ENCODE peak calls at places on chromosome 13, in nine cellular contexts. C is aorta, O is dorsolateral prefrontal cortex, X is AG04450, K is tibial artery, W is PC-3, E is A549, V is cardiac muscle cell, D is adrenal gland. L is an unnamed sample.

GRCh38 chr13:27556109-27556508 is 64.2 kb downstream of the LNX2 start:
- DNase-seq in K (peak), O (no peak), E (peak), X (no peak), C (peak), W (peak), D (peak), V (peak), L (peak)

GRCh38 chr13:100443998-100444328 is 144.6 kb downstream of the GGACT start:
- DNase-seq in X (no peak), K (no peak), O (no peak), V (no peak), C (no peak), W (no peak), E (no peak), D (no peak), L (peak)

GRCh38 chr13:36965767-36966166 is 33.4 kb downstream of the ALG5 start:
- DNase-seq in E (no peak), V (peak), C (no peak), X (peak), W (peak), K (no peak), O (no peak), D (no peak), L (peak)

GRCh38 chr13:89977203-89977602 is 1370.3 kb upstream of the MIR17HG start:
- DNase-seq in X (no peak), O (no peak), E (no peak), K (no peak), D (no peak), W (no peak), C (no peak), V (no peak), L (no peak)

GRCh38 chr13:23449386-23450162 is 16.1 kb upstream of the SACS start:
- DNase-seq in D (no peak), O (no peak), W (no peak), C (no peak), E (no peak), K (no peak), V (no peak), X (no peak), L (no peak)

GRCh38 chr13:113404723-113405471 is 41.0 kb upstream of the GRTP1 start:
- DNase-seq in K (peak), E (no peak), W (no peak), X (no peak), O (peak), V (no peak), D (no peak), C (no peak), L (no peak)

GRCh38 chr13:80399340-80400163 is 58.6 kb upstream of the SPRY2 start:
- DNase-seq in X (no peak), V (no peak), E (no peak), O (no peak), K (no peak), C (no peak), D (no peak), W (peak), L (no peak)

GRCh38 chr13:101305981-101306411 is 110.3 kb downstream of the NALCN start:
- DNase-seq in D (no peak), E (no peak), K (no peak), O (no peak), X (no peak), C (no peak), W (no peak), V (no peak), L (no peak)

GRCh38 chr13:107838592-107839161 is 376.7 kb downstream of the LIG4 start:
- DNase-seq in E (no peak), D (no peak), W (no peak), V (no peak), K (no peak), O (no peak), X (no peak), C (no peak), L (no peak)

GRCh38 chr13:32941368-32941767 is 74.9 kb upstream of the KL start:
- DNase-seq in K (no peak), O (no peak), D (no peak), E (no peak), W (no peak), V (peak), X (no peak), C (no peak), L (no peak)

GRCh38 chr13:86731987-86732386 is 932.8 kb upstream of the SLITRK6 start:
- DNase-seq in C (no peak), W (no peak), K (no peak), X (no peak), O (no peak), E (no peak), V (no peak), D (no peak), L (no peak)

GRCh38 chr13:25207291-25207690 is 35.2 kb upstream of the AMER2 start:
- DNase-seq in C (no peak), D (no peak), V (no peak), X (no peak), E (no peak), W (no peak), K (no peak), O (no peak), L (no peak)

GRCh38 chr13:36385471-36385870 is 39.3 kb upstream of the SPART start:
- DNase-seq in C (no peak), K (no peak), D (no peak), W (peak), X (no peak), E (no peak), V (no peak), O (no peak), L (peak)

GRCh38 chr13:19618925-19619324 is 14.5 kb upstream of the MPHOSPH8 start:
- DNase-seq in X (no peak), W (peak), O (no peak), C (no peak), V (peak), D (no peak), K (no peak), E (peak), L (peak)

GRCh38 chr13:33150146-33150545 is 133.9 kb downstream of the KL start:
- DNase-seq in C (no peak), W (peak), V (peak), O (no peak), X (no peak), E (no peak), K (no peak), D (no peak), L (peak)

GRCh38 chr13:114211446-114211845 is 23.3 kb upstream of the CDC16 start:
- DNase-seq in V (no peak), O (no peak), K (no peak), C (no peak), D (no peak), E (no peak), X (no peak), W (no peak), L (no peak)

GRCh38 chr13:93745884-93746283 is 519.3 kb downstream of the GPC6 start:
- DNase-seq in C (no peak), D (no peak), O (no peak), E (no peak), W (no peak), X (no peak), V (peak), K (no peak), L (peak)

GRCh38 chr13:31174018-31174417 is 12.3 kb upstream of the HSPH1 start:
- DNase-seq in O (no peak), C (no peak), V (peak), E (no peak), X (peak), W (peak), D (no peak), K (no peak), L (peak)

GRCh38 chr13:98363326-98363725 is 186.3 kb upstream of the RNF113B start:
- DNase-seq in D (no peak), E (no peak), O (no peak), W (no peak), X (no peak), K (no peak), C (no peak), V (no peak), L (no peak)

GRCh38 chr13:40187324-40187795 is 479.1 kb downstream of the FOXO1 start:
- DNase-seq in D (no peak), C (no peak), X (no peak), W (no peak), E (no peak), K (no peak), O (no peak), V (no peak), L (no peak)

GRCh38 chr13:24668955-24669354 is 11.3 kb upstream of the ATP12A start:
- DNase-seq in W (peak), E (no peak), O (no peak), V (no peak), D (no peak), K (no peak), C (no peak), X (no peak), L (no peak)

GRCh38 chr13:71028884-71029283 is 838.1 kb downstream of the DACH1 start:
- DNase-seq in D (no peak), E (no peak), O (no peak), K (no peak), V (no peak), W (no peak), C (no peak), X (no peak), L (no peak)

GRCh38 chr13:46100191-46100877 is 4.5 kb downstream of the CPB2 start:
- DNase-seq in V (no peak), X (no peak), O (no peak), K (no peak), W (no peak), E (no peak), D (no peak), C (no peak), L (no peak)

GRCh38 chr13:74090397-74090796 is 43.8 kb downstream of the KLF12 start:
- DNase-seq in D (no peak), X (no peak), O (no peak), K (no peak), E (no peak), W (peak), V (no peak), C (no peak), L (peak)

GRCh38 chr13:101835920-101836319 is 383.4 kb downstream of the ITGBL1 start:
- DNase-seq in D (no peak), W (no peak), C (no peak), E (no peak), K (no peak), V (no peak), X (no peak), O (no peak), L (no peak)

GRCh38 chr13:59790626-59791025 is 373.1 kb downstream of the DIAPH3 start:
- DNase-seq in W (no peak), E (no peak), D (no peak), K (no peak), C (no peak), O (no peak), X (no peak), V (peak), L (peak)

GRCh38 chr13:31043891-31044657 is 111.6 kb downstream of the TEX26 start:
- DNase-seq in W (peak), D (peak), O (peak), V (peak), C (peak), K (peak), E (peak), X (peak), L (peak)

GRCh38 chr13:112466132-112467025 is 90.2 kb downstream of the SPACA7 start:
- DNase-seq in E (no peak), X (no peak), O (no peak), W (no peak), V (no peak), D (no peak), K (no peak), C (no peak), L (no peak)

GRCh38 chr13:73684286-73684685 is 449.9 kb downstream of the KLF12 start:
- DNase-seq in X (no peak), E (no peak), C (no peak), D (no peak), O (no peak), W (peak), K (no peak), V (no peak), L (no peak)

GRCh38 chr13:45410466-45410865 is 7.7 kb downstream of the SLC25A30 start:
- DNase-seq in X (no peak), D (no peak), K (no peak), E (no peak), W (no peak), O (no peak), C (no peak), V (no peak), L (no peak)

GRCh38 chr13:61423879-61424278 is 8.2 kb upstream of the PCDH20 start:
- DNase-seq in O (no peak), X (no peak), D (no peak), V (no peak), C (no peak), E (no peak), W (no peak), K (no peak), L (no peak)

DNA sequence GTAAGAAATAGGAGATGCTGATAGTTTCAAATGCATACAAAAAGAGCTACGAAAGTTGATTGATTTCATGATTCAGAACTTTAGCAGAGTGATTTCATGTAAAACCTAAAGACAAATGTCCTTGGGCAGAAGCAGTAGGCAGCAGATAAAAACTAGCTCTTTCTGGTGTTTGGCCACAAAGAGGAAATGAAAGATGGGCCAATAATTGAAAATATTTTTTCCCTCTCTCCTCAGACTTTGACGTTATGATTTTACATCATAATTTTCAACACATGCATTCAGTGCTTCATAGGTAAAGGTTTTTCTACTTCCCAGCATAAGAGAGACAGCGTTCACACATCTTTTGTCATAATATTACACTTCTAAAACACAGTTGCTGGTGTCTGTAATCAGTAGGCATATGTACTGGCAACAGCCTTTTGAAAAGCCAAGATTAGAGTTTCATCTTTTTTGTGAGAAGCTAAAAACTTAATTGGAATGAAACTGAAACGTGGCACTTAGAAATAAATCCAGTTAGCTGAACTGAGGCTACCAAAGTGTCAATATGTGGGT is 9.3 kb downstream of the SCEL start:
- DNase-seq in V (no peak), X (no peak), O (no peak), K (no peak), D (no peak), C (no peak), W (no peak), E (no peak), L (no peak)
- H3K27ac ChIP-seq in V (no peak), X (no peak), O (no peak), K (no peak), D (peak), C (no peak), W (no peak), E (no peak), L (no peak)

GRCh38 chr13:50589139-50589538 is 254.4 kb downstream of the DLEU7 start:
- DNase-seq in X (peak), V (peak), K (no peak), C (peak), D (peak), O (no peak), W (peak), E (no peak), L (peak)

GRCh38 chr13:50589651-50590054 is 253.8 kb downstream of the DLEU7 start:
- DNase-seq in O (no peak), D (peak), V (peak), W (peak), C (peak), E (peak), K (no peak), X (peak), L (peak)

GRCh38 chr13:50594276-50594970 is 249.1 kb downstream of the DLEU7 start:
- DNase-seq in W (no peak), E (no peak), D (no peak), C (no peak), K (no peak), O (no peak), V (no peak), X (no peak), L (no peak)

GRCh38 chr13:50593228-50593627 is 250.3 kb downstream of the DLEU7 start:
- DNase-seq in E (no peak), W (no peak), K (no peak), D (no peak), O (no peak), C (no peak), V (no peak), X (no peak), L (peak)

GRCh38 chr13:50592412-50593145 is 250.9 kb downstream of the DLEU7 start:
- DNase-seq in W (peak), C (no peak), E (no peak), X (no peak), D (no peak), K (no peak), V (peak), O (no peak), L (peak)
- H3K27ac ChIP-seq in W (no peak), C (no peak), E (no peak), X (no peak), D (no peak), K (no peak), V (no peak), O (no peak), L (no peak)

GRCh38 chr13:99380921-99381645 is 73.9 kb upstream of the GPR183 start:
- DNase-seq in X (no peak), V (no peak), D (no peak), E (no peak), K (no peak), C (no peak), O (no peak), W (no peak), L (no peak)
- H3K27ac ChIP-seq in X (no peak), V (no peak), D (no peak), E (no peak), K (no peak), C (no peak), O (no peak), W (no peak), L (no peak)

DNA sequence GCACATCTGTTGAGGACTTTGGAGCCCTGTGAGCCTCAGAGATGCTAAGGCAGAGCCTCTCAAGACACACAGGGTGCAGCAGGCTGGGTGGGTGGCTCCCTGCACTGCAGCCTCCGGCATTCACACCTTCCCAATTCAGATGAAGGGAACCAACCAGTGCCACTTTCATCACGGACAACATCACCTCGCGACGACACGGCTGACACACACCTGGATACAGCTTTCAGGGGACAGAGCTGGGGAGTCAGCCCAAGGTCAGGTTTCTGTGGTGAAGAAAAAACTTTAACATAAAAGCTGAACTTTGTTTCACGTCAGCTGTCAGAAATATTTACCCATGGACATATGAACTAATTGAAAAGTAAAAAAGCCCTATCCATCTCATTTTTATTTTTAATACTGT is 24.9 kb upstream of the ARHGEF7 start:
- DNase-seq in C (no peak), K (no peak), D (no peak), O (no peak), V (no peak), E (no peak), W (no peak), X (no peak), L (no peak)
- H3K27ac ChIP-seq in C (no peak), K (no peak), D (no peak), O (no peak), V (no peak), E (no peak), W (no peak), X (no peak), L (no peak)

DNA sequence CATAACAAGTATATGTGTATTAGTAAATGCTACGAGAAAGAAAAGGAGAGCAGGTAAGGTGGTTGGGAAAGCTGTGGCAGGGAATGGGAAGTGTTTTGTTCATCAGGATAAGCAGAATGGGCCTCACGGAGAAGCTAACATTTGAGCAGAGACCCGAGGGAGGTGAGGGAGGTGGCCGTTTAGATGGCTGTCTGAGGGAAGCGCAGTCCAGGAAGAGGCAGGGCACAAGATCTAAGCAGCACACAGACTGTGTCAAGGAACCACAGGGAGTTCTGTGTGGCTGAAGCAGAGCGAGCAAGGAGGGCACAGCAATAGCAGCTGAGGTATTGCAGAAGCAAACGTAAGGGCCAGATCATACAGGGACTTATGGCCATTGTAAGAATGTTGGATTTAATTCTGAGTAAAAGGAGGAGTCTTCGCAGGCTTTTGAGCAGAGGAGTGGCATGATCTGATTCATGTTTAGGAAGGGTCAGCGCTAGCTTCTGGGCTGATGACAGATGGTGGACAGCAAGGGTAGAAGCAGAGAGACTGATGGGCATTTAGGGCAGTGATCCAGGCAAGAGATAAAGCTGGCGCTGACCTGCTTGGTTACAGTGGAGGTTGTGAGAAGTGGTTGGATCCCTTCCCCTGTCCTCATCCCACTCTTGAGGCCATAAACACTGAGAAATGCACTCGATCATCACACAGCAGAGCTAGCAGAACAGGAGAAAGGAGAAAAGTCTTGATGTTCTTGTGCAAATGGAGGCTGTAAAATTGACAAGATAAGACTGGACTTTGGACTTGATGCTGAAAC is 199.9 kb downstream of the LACC1 start:
- DNase-seq in V (no peak), W (no peak), C (no peak), O (no peak), X (no peak), D (no peak), K (no peak), E (no peak), L (no peak)
- H3K27ac ChIP-seq in V (no peak), W (no peak), C (no peak), O (no peak), X (no peak), D (no peak), K (no peak), E (no peak), L (no peak)

L was measured in fibroblast of lung.